ENCODE peak calls at places on chromosomes 16 and 17, in five cellular contexts. M is body of pancreas, F is aorta, U is iPS DF 6.9, L is upper lobe of left lung. X is an unnamed sample. For H3K9me3, the result is how much of the 10 kb centered on the place peaks cover.

GRCh38 chr17:6713130-6713917 is at the start of gene SLC13A5:
- DNase-seq in M (peak), L (no peak), F (no peak), U (no peak), X (no peak)

GRCh38 chr16:87680272-87680644 is 78.0 kb downstream of the JPH3 start:
- DNase-seq in F (no peak), M (no peak), L (no peak), U (no peak), X (no peak)

GRCh38 chr16:70715860-70716357 is 30.1 kb upstream of the MTSS2 start:
- DNase-seq in U (no peak), L (no peak), M (peak), F (no peak), X (no peak)

GRCh38 chr17:76131692-76132573 is 9.1 kb downstream of the FOXJ1 start:
- DNase-seq in L (no peak), F (no peak), M (no peak), U (no peak), X (no peak)

GRCh38 chr16:3085868-3086595 is 13.1 kb downstream of the ZSCAN10 start:
- DNase-seq in L (no peak), M (no peak), U (no peak), F (no peak), X (no peak)

GRCh38 chr17:79213305-79213704 is 138.7 kb downstream of the ENGASE start:
- DNase-seq in U (no peak), L (no peak), M (no peak), F (no peak), X (no peak)

GRCh38 chr17:57550671-57551315 is 194.3 kb downstream of the CCDC182 start:
- DNase-seq in F (no peak), L (no peak), U (no peak), M (no peak), X (no peak)

GRCh38 chr16:12090162-12090552 is 113.6 kb downstream of the SNX29 start:
- DNase-seq in F (peak), U (no peak), M (no peak), L (no peak), X (no peak)

GRCh38 chr16:80299416-80299815 is 241.4 kb upstream of the DYNLRB2 start:
- DNase-seq in F (no peak), M (no peak), L (no peak), U (no peak), X (no peak)

GRCh38 chr17:3771140-3771539 is 29.8 kb downstream of the ITGAE start:
- DNase-seq in L (no peak), F (peak), M (no peak), U (no peak), X (no peak)

GRCh38 chr16:84914273-84914672 is 94.5 kb downstream of the CRISPLD2 start:
- DNase-seq in L (no peak), U (no peak), F (no peak), M (no peak), X (no peak)

GRCh38 chr17:80999224-81000088 is 7.8 kb downstream of the CHMP6 start:
- DNase-seq in M (no peak), U (no peak), F (no peak), L (no peak), X (no peak)

GRCh38 chr17:47831934-47832327 is 461 bp downstream of the LRRC46 start:
- DNase-seq in M (no peak), L (no peak), F (no peak), U (no peak), X (no peak)

GRCh38 chr17:3710951-3711383 is 12.7 kb upstream of the HASPIN start:
- DNase-seq in M (peak), L (peak), F (no peak), U (no peak), X (no peak)

GRCh38 chr17:81037783-81038733 is 3.1 kb downstream of the BAIAP2 start:
- DNase-seq in L (peak), U (no peak), F (no peak), M (peak), X (no peak)

GRCh38 chr16:85934210-85934609 is 35.2 kb downstream of the IRF8 start:
- DNase-seq in F (no peak), M (no peak), L (no peak), U (no peak), X (no peak)

GRCh38 chr16:14405611-14406537 is 224.2 kb downstream of the PARN start:
- DNase-seq in L (no peak), M (no peak), U (peak), F (no peak), X (no peak)

GRCh38 chr17:68446626-68447041 is 10.7 kb downstream of the WIPI1 start:
- DNase-seq in L (no peak), M (no peak), F (no peak), U (no peak), X (no peak)

GRCh38 chr17:81162491-81162890 is 2.8 kb upstream of the PVALEF start:
- DNase-seq in M (peak), L (no peak), F (no peak), U (no peak), X (no peak)

GRCh38 chr17:78338860-78339259 is 21.0 kb downstream of the SOCS3 start:
- DNase-seq in U (no peak), M (peak), L (peak), F (no peak), X (no peak)

GRCh38 chr17:27244481-27245223 is 49.3 kb upstream of the WSB1 start:
- DNase-seq in M (peak), L (peak), F (peak), U (no peak), X (no peak)

GRCh38 chr17:67481808-67482207 is 104.7 kb downstream of the PITPNC1 start:
- DNase-seq in M (no peak), L (no peak), F (no peak), U (no peak), X (no peak)

GRCh38 chr16:85752511-85753420 is 1.9 kb upstream of the C16orf74 start:
- DNase-seq in M (peak), U (no peak), L (no peak), F (no peak), X (no peak)

GRCh38 chr17:51430581-51430980 is 170.2 kb downstream of the UTP18 start:
- DNase-seq in F (no peak), L (no peak), M (no peak), U (no peak), X (no peak)

GRCh38 chr17:77323413-77324171 is 182.8 kb downstream of the SEC14L1 start:
- DNase-seq in U (no peak), F (no peak), L (no peak), M (no peak), X (no peak)

GRCh38 chr17:263773-264172 is 82.3 kb upstream of the DOC2B start:
- DNase-seq in U (no peak), L (peak), M (no peak), F (no peak), X (no peak)

GRCh38 chr17:41937970-41938851 is 7.8 kb downstream of the ODAD4 start:
- DNase-seq in U (no peak), F (no peak), L (no peak), M (peak), X (no peak)

GRCh38 chr16:56643080-56643778 is 4.8 kb downstream of the MT1A start:
- DNase-seq in F (peak), L (peak), U (no peak), M (peak), X (peak)

GRCh38 chr17:19717031-19717360 is 612 bp upstream of the SLC47A2 start:
- DNase-seq in U (no peak), M (no peak), F (no peak), L (no peak), X (no peak)

GRCh38 chr16:35733971-35734702 is 2274.7 kb downstream of the TP53TG3F start:
- DNase-seq in L (no peak), M (no peak), F (no peak), U (no peak), X (no peak)

GRCh38 chr16:35733278-35733965 is 2274.0 kb downstream of the TP53TG3F start:
- DNase-seq in U (no peak), M (no peak), F (no peak), L (no peak), X (no peak)

GRCh38 chr16:35737076-35737475 is 2277.7 kb downstream of the TP53TG3F start:
- DNase-seq in L (no peak), M (no peak), U (no peak), F (no peak), X (no peak)

GRCh38 chr16:35734728-35735402 is 2275.5 kb downstream of the TP53TG3F start:
- DNase-seq in L (no peak), M (no peak), U (no peak), F (no peak), X (no peak)

DNA sequence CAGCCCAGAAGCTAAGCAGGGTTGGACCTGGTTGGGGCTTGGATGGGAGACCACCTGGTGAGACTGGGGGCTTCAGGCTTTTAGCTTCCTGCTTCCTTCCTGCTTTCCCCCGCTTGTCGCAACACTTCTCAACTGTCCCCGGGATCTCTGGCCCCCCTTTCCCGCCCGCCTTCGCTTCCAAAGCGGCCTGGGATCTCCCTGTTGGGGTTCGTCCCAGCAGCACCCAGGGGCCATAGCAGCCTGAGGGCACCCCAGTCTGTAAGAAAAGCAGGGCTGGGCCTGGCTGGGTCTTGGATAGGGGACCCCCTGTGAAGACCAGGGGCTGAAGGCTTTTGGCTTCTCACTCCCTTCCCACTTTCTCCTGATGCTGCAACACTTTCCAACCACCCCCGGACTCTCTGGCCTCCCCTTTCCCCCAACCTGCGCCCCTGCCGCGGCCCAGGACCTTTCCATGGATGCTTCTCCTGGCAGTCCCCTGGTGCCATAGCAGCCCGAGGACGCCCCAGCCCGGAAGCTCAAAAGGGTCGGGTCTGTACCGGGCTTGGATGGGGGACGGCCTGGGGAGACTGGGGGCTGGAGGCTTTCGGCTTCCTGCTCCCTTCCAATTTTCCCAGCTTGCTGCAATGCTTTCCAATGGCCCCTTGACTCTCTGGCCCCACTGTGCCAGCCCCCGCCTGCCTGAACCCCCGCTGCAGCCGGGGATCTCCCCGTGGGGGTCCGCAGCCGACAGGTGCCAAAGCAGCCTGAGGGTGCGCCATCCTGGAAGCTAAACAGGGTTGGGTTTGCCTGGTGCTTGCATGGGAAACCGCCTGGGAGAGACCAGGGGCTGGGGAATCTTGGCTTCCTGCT is 2276.2 kb downstream of the TP53TG3F start:
- DNase-seq in F (no peak), M (no peak), U (no peak), L (no peak), X (no peak)
- H3K9me3 ChIP-seq in F (under half), M (under half), U (under half), L (under half), X (under half)

GRCh38 chr16:31745900-31746299 is 127.7 kb upstream of the ZNF267 start:
- DNase-seq in U (no peak), L (no peak), M (no peak), F (no peak), X (no peak)
- H3K9me3 ChIP-seq in U (under half), L (half or more), M (under half), F (under half), X (under half)

GRCh38 chr16:89070590-89070989 is 23.1 kb upstream of the ACSF3 start:
- DNase-seq in U (no peak), F (no peak), M (no peak), L (no peak), X (no peak)

GRCh38 chr16:89069920-89070319 is 23.7 kb upstream of the ACSF3 start:
- DNase-seq in U (no peak), L (no peak), M (no peak), F (no peak), X (no peak)

GRCh38 chr16:89073346-89074221 is 20.1 kb upstream of the ACSF3 start:
- DNase-seq in L (no peak), U (no peak), F (no peak), M (no peak), X (no peak)

GRCh38 chr16:89071686-89072182 is 21.9 kb upstream of the ACSF3 start:
- DNase-seq in F (no peak), L (no peak), U (no peak), M (no peak), X (no peak)

DNA sequence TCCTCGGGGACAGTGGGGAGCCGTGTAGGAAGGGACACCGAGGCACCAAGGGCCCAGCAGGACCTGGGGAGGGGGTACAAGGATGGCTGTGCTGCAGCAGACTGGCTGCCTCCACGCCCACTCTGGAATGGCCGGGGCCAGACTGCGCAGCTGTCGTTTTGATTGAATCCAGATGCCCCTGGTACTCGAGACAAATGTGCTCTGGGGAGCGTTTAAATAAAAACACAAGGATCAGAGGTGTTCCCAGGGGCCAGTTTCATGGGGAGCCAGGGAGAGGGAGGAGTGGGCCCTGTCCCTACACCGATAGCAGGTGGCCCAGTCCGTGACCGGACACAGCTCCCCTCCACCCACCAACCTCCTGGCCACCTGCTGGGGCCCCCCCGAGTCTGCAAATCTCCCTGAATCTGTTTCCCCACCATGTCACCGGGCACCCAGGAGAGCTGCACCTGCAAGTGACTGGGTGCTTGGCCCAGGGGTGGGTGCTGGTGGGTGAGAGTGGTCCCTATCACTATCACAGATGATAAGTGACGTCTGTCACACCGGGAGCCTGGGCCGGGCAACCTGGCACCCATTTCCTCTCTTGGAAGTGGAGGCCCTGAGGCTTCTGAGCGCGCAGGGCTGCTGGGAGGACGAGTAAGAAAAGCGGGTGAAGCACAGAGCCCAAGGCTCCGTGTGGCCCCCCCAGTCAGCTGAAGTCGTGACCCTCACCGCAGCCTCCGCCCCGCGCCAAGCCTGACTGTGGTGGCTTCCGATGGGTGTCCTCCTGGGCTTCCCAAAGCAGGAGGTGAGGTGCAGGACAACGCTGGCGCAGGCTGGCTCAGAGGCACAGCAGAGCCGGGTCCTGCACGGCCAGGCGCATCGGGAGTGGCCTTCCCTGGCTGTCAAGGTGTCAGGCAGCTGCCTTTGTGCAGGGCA is 21.2 kb upstream of the ACSF3 start:
- DNase-seq in L (no peak), F (no peak), M (no peak), U (no peak), X (no peak)
- H3K9me3 ChIP-seq in L (under half), F (under half), M (under half), U (under half), X (under half)

GRCh38 chr17:37614391-37614790 is 5.2 kb upstream of the SYNRG start:
- DNase-seq in M (no peak), L (no peak), F (no peak), U (no peak), X (no peak)
- H3K9me3 ChIP-seq in M (under half), L (under half), F (under half), U (under half), X (under half)

X was measured in T-helper 17 cell.